ENCODE peak calls at places on chromosomes 6 and 20, in nine cellular contexts. H is transverse colon, Q is H1, G is HCT116, Z is GM12891, S is breast epithelium, U is HepG2, A is K562, D is GM23338. W is an unnamed sample.

GRCh38 chr20:48298851-48299484 is 513.7 kb upstream of the SULF2 start:
- DNase-seq in H (peak), Q (no peak), G (peak), Z (no peak), S (peak), U (peak), A (no peak), D (no peak), W (peak)

GRCh38 chr6:148525453-148525852 is 182.8 kb downstream of the SASH1 start:
- DNase-seq in H (no peak), Q (no peak), G (no peak), Z (no peak), S (no peak), U (no peak), A (no peak), D (no peak), W (no peak)

GRCh38 chr6:113936093-113936934 is 34.6 kb downstream of the HDAC2 start:
- DNase-seq in H (no peak), Q (no peak), G (peak), Z (no peak), S (no peak), U (peak), A (peak), D (peak), W (peak)

GRCh38 chr20:25454153-25454900 is 46.9 kb downstream of the GINS1 start:
- DNase-seq in H (no peak), Q (no peak), G (no peak), Z (no peak), S (no peak), U (no peak), A (no peak), D (no peak), W (no peak)

GRCh38 chr20:32845786-32846185 is 12.9 kb upstream of the EFCAB8 start:
- DNase-seq in H (no peak), Q (no peak), G (no peak), Z (no peak), S (no peak), U (peak), A (no peak), D (no peak), W (no peak)

GRCh38 chr20:32004963-32005362 is 5.3 kb upstream of the CCM2L start:
- DNase-seq in H (no peak), Q (no peak), G (peak), Z (no peak), S (no peak), U (no peak), A (peak), D (peak), W (no peak)

GRCh38 chr6:45491874-45492273 is 114.1 kb upstream of the SUPT3H start:
- DNase-seq in H (no peak), Q (no peak), G (no peak), Z (no peak), S (no peak), U (no peak), A (no peak), D (peak), W (no peak)

GRCh38 chr6:166608819-166609218 is 18.2 kb downstream of the RPS6KA2 start:
- DNase-seq in H (peak), Q (no peak), G (no peak), Z (no peak), S (no peak), U (no peak), A (no peak), D (no peak), W (no peak)

GRCh38 chr6:63272397-63272796 is 47.4 kb downstream of the LGSN start:
- DNase-seq in H (no peak), Q (no peak), G (peak), Z (no peak), S (no peak), U (peak), A (peak), D (peak), W (peak)

GRCh38 chr6:142819603-142820335 is 125.2 kb downstream of the HIVEP2 start:
- DNase-seq in H (no peak), Q (no peak), G (no peak), Z (no peak), S (no peak), U (no peak), A (no peak), D (no peak), W (no peak)

DNA sequence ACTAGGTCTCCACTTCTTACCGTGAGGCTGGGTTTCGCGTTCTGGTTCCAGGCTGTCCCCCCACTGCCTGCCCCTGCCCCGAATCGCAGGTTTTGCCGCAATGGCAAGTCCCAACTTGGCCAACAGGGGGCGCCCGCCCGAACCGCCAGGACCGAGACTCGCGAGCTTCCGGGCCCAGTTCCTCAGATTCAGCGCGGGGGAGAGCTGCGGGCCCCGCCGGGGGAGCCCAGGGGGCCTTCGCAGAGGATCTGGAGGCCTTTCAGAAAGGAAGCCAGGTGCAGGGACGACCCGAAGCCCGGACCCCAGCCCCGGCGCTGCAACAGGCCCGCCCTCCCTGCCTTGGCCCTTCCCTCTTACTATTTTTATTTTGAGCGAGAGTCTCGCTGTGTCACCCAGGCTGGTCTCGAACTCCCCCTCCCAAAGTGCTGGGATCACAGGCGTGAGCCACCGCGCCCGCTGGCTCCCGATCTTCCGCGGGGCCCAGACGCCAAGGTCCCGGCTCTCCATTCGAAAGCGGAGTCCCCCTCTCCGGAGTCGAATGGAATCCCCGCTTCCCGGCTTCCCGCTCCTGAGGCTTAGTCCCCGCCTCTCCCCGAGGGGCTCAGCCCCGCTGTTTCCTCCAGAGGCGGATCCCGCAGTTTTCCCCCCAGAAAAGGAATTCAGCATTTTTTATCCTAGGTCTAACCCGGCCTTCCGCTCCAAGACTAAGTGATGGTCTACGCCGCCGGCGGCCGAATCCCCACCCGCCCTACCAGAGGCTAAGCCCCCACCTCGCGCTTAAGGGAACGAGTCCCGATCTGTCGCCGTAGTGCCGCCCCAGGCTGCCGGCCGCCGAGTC is 11.7 kb upstream of the TMC2 start:
- DNase-seq in H (peak), Q (peak), G (peak), Z (peak), S (peak), U (peak), A (peak), D (peak), W (no peak)
- TF ChIP-seq POLR2AphosphoS5 in H (peak), Q (no peak), G (peak), Z (no peak), S (peak), U (peak), A (peak), D (peak), W (peak)

GRCh38 chr20:1932971-1933370 is 37.8 kb downstream of the SIRPA start:
- DNase-seq in H (no peak), Q (no peak), G (no peak), Z (no peak), S (no peak), U (no peak), A (no peak), D (no peak), W (no peak)

GRCh38 chr20:1934162-1934561 is 39.0 kb downstream of the SIRPA start:
- DNase-seq in H (no peak), Q (no peak), G (no peak), Z (no peak), S (no peak), U (no peak), A (no peak), D (no peak), W (no peak)

GRCh38 chr20:1933465-1933870 is 38.3 kb downstream of the SIRPA start:
- DNase-seq in H (no peak), Q (no peak), G (no peak), Z (no peak), S (no peak), U (no peak), A (no peak), D (no peak), W (no peak)

GRCh38 chr20:1935696-1936366 is 40.6 kb downstream of the SIRPA start:
- DNase-seq in H (peak), Q (no peak), G (no peak), Z (no peak), S (no peak), U (no peak), A (no peak), D (no peak), W (no peak)

DNA sequence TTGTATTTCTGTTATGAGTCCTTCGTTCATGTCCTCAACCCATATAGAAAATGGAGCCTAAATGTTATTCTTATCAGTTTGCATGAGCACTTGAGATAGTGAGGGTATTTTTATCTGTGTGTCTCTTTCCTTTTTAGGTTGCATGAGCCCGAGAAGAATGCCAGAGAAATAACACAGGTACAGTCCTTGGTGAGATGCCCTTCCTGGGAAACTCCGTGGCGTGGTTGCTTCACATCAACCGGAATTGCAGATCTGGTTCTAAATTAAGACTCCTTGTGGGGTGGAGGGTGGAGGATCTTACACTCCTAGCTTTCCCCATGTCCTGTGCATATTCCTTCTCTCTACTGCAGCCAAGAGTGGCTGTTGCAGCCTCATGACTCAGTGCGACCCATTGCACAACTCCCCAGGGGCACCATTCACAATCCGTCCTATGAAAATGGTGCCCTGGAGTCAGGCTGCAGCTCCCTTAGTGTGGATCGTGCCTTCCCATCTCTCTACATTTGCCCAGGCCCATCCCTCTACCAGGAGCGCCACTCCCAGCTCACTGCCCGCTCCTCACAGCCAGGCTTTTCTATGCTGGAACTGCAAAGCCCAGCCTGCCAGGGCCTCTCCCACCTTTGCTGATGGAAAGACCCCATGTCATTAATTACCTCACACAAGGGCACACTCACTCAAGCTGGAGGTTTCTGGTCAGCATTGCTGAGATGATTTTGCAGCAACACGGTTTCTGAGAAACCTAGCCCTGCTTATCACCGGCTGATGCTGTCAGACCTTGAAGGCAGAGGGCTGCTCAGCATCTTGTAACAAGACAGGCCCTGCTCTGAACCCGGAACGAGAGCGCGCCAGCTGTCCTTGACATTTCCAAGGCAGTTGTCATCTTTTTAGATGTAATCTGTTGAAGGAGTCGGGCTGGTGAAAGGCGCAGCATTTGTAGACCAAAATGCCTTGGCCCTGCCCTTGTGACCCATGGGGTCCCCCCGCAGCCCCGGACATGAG is 39.7 kb downstream of the SIRPA start:
- DNase-seq in H (no peak), Q (no peak), G (no peak), Z (no peak), S (no peak), U (no peak), A (no peak), D (no peak), W (no peak)
- TF ChIP-seq POLR2AphosphoS5 in H (peak), Q (no peak), G (no peak), Z (no peak), S (peak), U (no peak), A (no peak), D (no peak), W (no peak)

GRCh38 chr6:134628154-134628553 is 310.2 kb upstream of the SGK1 start:
- DNase-seq in H (no peak), Q (no peak), G (no peak), Z (no peak), S (no peak), U (no peak), A (no peak), D (no peak), W (no peak)

GRCh38 chr6:134630468-134631180 is 312.7 kb upstream of the SGK1 start:
- DNase-seq in H (peak), Q (no peak), G (no peak), Z (no peak), S (no peak), U (no peak), A (no peak), D (no peak), W (no peak)

GRCh38 chr6:134631398-134631924 is 313.5 kb upstream of the SGK1 start:
- DNase-seq in H (no peak), Q (no peak), G (no peak), Z (no peak), S (no peak), U (no peak), A (no peak), D (no peak), W (no peak)

GRCh38 chr6:134634952-134635351 is 314.9 kb downstream of the ALDH8A1 start:
- DNase-seq in H (no peak), Q (no peak), G (no peak), Z (no peak), S (no peak), U (no peak), A (no peak), D (no peak), W (no peak)

DNA sequence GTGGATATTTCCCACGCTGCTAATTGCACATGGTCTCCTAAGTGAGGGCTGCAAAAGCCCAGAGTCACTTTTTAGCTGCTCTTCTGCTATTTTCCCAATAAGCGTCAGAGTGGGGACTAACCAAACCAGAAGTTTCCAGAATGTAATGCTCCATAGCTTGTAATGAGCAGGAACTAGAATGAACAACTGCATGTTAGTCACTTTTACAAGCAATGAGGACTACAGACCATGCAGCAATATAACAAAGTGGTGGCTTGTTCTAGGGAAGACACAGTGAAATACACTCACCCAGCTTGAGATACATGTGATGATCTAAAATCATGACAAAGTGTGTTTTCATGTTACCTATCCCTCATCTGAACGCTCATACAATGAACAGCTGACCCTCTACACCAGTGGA is 314.1 kb upstream of the SGK1 start:
- DNase-seq in H (no peak), Q (no peak), G (no peak), Z (no peak), S (no peak), U (no peak), A (no peak), D (no peak), W (no peak)
- TF ChIP-seq POLR2AphosphoS5 in H (peak), Q (no peak), G (no peak), Z (no peak), S (no peak), U (no peak), A (no peak), D (no peak), W (no peak)

GRCh38 chr20:44752099-44752931 is 6.7 kb downstream of the KCNK15 start:
- DNase-seq in H (no peak), Q (no peak), G (no peak), Z (no peak), S (no peak), U (no peak), A (no peak), D (no peak), W (no peak)
- TF ChIP-seq POLR2AphosphoS5 in H (no peak), Q (no peak), G (no peak), Z (no peak), S (no peak), U (no peak), A (no peak), D (no peak), W (no peak)

DNA sequence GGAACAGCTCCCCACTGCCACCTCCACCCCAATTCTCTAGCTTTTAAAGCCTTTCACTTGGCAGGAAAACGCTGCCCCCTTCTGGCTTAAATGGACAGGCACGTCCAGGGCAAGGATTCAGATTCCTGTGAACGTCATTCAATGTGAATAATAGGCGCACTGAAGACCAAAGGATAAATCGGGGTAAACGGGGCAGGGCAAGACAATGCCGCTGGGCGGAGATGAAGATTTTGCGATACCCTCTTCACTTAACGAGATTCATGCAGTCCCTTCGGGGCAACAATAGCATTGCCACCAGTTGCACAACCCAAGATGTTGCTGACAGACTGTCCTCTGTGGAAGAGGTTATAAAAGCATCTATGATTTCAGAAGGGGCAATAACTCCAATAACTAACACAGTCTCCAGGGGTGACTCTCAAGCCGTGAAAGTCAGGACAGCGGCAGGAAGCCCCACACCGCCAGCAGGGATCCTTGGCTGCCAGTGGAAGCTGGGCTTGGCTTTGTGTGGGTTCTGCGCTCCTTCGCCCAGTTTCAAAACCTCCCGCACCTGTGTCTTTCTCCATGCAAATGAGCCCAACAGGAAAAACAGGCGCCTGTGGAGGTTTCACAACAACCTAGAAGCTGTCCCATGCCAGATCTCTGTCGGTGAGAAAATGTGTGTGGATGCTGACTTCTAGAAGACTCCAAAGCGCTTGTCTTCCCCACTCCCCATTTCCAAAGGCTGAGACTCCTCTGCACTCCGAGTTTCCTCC is 291.8 kb downstream of the BMP7 start:
- DNase-seq in H (peak), Q (peak), G (peak), Z (no peak), S (peak), U (peak), A (peak), D (peak), W (no peak)
- TF ChIP-seq POLR2AphosphoS5 in H (no peak), Q (no peak), G (no peak), Z (no peak), S (no peak), U (no peak), A (no peak), D (no peak), W (no peak)

GRCh38 chr6:16736856-16737255 is 24.4 kb downstream of the ATXN1 start:
- DNase-seq in H (no peak), Q (no peak), G (no peak), Z (no peak), S (no peak), U (peak), A (no peak), D (no peak), W (no peak)
- TF ChIP-seq POLR2AphosphoS5 in H (no peak), Q (no peak), G (no peak), Z (no peak), S (no peak), U (no peak), A (no peak), D (no peak), W (no peak)

DNA sequence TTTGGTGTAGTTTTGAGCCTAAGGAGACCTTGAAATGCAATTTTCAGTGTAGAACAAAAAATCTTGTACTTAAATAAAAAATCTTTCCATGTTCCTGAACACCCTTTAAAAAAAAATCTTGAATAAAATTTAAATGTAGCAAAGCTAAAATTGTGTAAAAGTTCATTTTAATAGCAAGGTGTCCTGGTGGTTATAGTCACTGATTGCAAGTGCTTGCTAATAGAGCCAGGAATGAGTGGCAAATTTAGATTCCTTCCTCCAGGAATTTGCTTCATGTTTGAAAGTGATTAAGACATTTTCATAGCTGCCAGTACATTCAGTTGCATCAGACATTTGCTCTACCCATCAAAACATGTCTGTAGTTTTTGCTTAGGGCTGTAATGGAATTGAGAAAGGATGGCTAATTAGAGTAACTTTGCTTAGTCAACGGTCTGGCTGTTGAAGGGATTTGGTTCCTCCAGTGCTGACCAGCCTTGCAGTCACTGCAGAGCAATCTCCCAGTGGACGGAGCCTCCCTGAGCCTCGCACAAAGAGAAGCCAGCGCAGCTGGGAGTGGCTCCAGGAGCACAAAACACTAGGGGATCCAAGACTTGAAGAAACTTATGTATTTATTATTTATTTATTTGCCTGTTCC is 36.5 kb downstream of the AKAP12 start:
- DNase-seq in H (no peak), Q (no peak), G (no peak), Z (no peak), S (no peak), U (no peak), A (no peak), D (no peak), W (no peak)
- TF ChIP-seq POLR2AphosphoS5 in H (peak), Q (no peak), G (no peak), Z (no peak), S (no peak), U (no peak), A (no peak), D (no peak), W (no peak)